ENCODE peak calls at places on chromosomes 4 and X, in four cellular contexts. X, U, K and L are unnamed samples.

GRCh38 chrX:25204182-25204581 is 188.4 kb upstream of the ARX start:
- DNase-seq in X (no peak), U (no peak), K (no peak), L (no peak)

GRCh38 chrX:15269618-15270521 is at the start of gene ASB9:
- DNase-seq in X (no peak), U (peak; percentile 78), K (peak; percentile 39), L (no peak)

GRCh38 chr4:137283737-137284136 is 248.6 kb downstream of the PCDH18 start:
- DNase-seq in X (no peak), U (no peak), K (no peak), L (no peak)

GRCh38 chr4:118281611-118282442 is 71.0 kb downstream of the PRSS12 start:
- DNase-seq in X (no peak), U (peak; percentile 18), K (no peak), L (no peak)

GRCh38 chr4:154164931-154165839 is 326.4 kb downstream of the DCHS2 start:
- DNase-seq in X (peak; percentile 69), U (no peak), K (no peak), L (no peak)

GRCh38 chr4:184343400-184344177 is 125.9 kb upstream of the ENPP6 start:
- DNase-seq in X (peak; percentile 69), U (peak; percentile 72), K (peak; percentile 69), L (peak; percentile 40)

GRCh38 chr4:147780137-147780777 is 48.4 kb downstream of the ARHGAP10 start:
- DNase-seq in X (peak; percentile 86), U (no peak), K (no peak), L (no peak)

GRCh38 chr4:133483600-133484246 is 334.6 kb downstream of the PCDH10 start:
- DNase-seq in X (no peak), U (peak; percentile 43), K (no peak), L (no peak)

GRCh38 chr4:5019274-5019673 is at the start of gene CYTL1:
- DNase-seq in X (no peak), U (no peak), K (peak; percentile 70), L (no peak)

GRCh38 chr4:54897590-54897989 is 227.8 kb downstream of the KDR start:
- DNase-seq in X (no peak), U (no peak), K (no peak), L (no peak)

GRCh38 chr4:123649644-123650356 is 253.2 kb downstream of the SPRY1 start:
- DNase-seq in X (no peak), U (peak; percentile 92), K (no peak), L (peak; percentile 18)

GRCh38 chrX:105695451-105695850 is 126.9 kb upstream of the NRK start:
- DNase-seq in X (no peak), U (no peak), K (no peak), L (no peak)

GRCh38 chr4:184680698-184681097 is 31.2 kb downstream of the PRIMPOL start:
- DNase-seq in X (no peak), U (no peak), K (no peak), L (no peak)

GRCh38 chrX:136626237-136626636 is 21.7 kb upstream of the CD40LG start:
- DNase-seq in X (peak; percentile 36), U (no peak), K (no peak), L (no peak)

GRCh38 chrX:17655232-17656034 is 81.9 kb upstream of the SCML1 start:
- DNase-seq in X (no peak), U (no peak), K (peak; percentile 54), L (peak; percentile 13)

GRCh38 chr4:177308842-177309524 is 691 bp upstream of the NEIL3 start:
- DNase-seq in X (no peak), U (no peak), K (no peak), L (no peak)

GRCh38 chr4:156619154-156619934 is 352.3 kb downstream of the PDGFC start:
- DNase-seq in X (no peak), U (no peak), K (no peak), L (no peak)

GRCh38 chr4:177938226-177938625 is 496.0 kb upstream of the AGA start:
- DNase-seq in X (no peak), U (no peak), K (no peak), L (no peak)

GRCh38 chr4:27178066-27178465 is 317.4 kb downstream of the STIM2 start:
- DNase-seq in X (no peak), U (no peak), K (no peak), L (no peak)

GRCh38 chrX:146854281-146854680 is 39.7 kb upstream of the CXorf51A start:
- DNase-seq in X (no peak), U (no peak), K (no peak), L (no peak)

GRCh38 chrX:133776072-133776471 is 209.3 kb downstream of the GPC3 start:
- DNase-seq in X (no peak), U (no peak), K (peak; percentile 79), L (no peak)

DNA sequence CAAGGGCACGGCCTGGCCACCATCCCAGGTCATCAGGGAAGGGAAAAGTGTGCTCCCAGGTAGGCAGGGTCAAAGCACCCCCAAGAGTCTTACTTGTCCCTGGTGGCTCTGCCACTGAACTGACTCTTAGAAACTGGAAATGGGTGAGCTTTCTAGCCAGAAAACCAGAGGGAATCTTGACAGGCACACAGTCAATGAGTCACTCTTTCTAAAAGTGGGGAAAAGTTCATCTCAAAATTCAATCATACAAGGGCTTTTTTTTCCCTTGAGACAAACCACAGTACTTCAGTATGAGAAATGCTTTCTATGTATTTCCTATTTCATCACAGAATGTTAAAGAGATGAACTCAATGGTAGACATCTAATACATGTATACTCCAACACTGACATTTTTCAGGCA is 12.5 kb downstream of the HPF1 start:
- DNase-seq in X (no peak), U (no peak), K (no peak), L (no peak)
- TF ChIP-seq SUZ12 in X (no peak), U (no peak), K (no peak), L (no peak)

DNA sequence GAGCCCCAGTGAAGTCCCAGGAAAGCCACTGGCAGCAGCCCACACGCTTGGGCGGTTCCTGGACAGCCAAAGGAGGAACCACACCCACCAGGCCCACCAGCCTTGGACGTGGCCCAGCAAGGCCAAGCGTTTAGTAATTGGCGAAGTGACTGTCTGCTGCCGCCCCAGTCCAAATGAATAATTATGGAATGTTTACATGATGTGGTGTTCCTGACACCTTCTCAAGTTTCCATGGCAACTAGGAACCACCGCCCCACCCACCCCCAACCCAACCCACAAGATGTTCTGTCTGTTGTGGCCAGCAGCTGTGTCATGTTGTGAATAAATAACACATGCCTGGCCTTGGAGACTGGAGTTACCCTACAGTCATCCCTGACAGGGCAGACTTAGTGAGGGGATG is 22.3 kb downstream of the APLN start:
- DNase-seq in X (no peak), U (no peak), K (no peak), L (no peak)
- TF ChIP-seq ZNF274 in X (no peak), U (no peak), K (no peak), L (no peak)

GRCh38 chr4:101258782-101259353 is 88.5 kb downstream of the PPP3CA start:
- DNase-seq in X (no peak), U (no peak), K (no peak), L (no peak)
- TF ChIP-seq SUZ12 in X (no peak), U (no peak), K (no peak), L (no peak)

DNA sequence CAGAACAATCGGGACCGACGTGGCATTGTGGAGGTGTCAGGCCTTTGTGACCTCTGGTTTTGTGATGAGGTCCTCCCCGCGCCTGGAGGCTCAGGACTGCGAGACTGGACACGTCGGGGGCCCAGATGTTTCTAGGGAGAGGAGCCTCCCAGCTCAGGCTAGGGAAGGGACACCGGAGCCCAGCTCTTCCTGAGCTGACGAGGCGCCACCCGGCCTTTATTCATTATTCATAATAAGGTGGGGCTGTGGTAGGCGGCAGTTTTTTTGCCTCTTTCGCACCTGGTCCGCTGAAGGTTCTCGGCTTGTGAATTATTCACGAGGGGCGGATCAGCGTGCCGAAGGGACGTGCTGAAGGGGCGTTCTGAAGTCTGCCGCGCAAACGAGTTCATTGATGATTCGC is 2.3 kb upstream of the UBA1 start:
- DNase-seq in X (no peak), U (no peak), K (peak; percentile 49), L (no peak)
- TF ChIP-seq ZNF274 in X (no peak), U (no peak), K (no peak), L (no peak)

GRCh38 chrX:37959212-37960021 is 46.9 kb upstream of the SYTL5 start:
- DNase-seq in X (no peak), U (peak; percentile 95), K (no peak), L (no peak)

GRCh38 chrX:37955273-37955672 is 51.1 kb upstream of the SYTL5 start:
- DNase-seq in X (no peak), U (no peak), K (no peak), L (no peak)

GRCh38 chrX:37956223-37956622 is 50.1 kb upstream of the SYTL5 start:
- DNase-seq in X (no peak), U (no peak), K (no peak), L (no peak)

GRCh38 chrX:37961118-37961517 is 45.2 kb upstream of the SYTL5 start:
- DNase-seq in X (no peak), U (no peak), K (no peak), L (no peak)

DNA sequence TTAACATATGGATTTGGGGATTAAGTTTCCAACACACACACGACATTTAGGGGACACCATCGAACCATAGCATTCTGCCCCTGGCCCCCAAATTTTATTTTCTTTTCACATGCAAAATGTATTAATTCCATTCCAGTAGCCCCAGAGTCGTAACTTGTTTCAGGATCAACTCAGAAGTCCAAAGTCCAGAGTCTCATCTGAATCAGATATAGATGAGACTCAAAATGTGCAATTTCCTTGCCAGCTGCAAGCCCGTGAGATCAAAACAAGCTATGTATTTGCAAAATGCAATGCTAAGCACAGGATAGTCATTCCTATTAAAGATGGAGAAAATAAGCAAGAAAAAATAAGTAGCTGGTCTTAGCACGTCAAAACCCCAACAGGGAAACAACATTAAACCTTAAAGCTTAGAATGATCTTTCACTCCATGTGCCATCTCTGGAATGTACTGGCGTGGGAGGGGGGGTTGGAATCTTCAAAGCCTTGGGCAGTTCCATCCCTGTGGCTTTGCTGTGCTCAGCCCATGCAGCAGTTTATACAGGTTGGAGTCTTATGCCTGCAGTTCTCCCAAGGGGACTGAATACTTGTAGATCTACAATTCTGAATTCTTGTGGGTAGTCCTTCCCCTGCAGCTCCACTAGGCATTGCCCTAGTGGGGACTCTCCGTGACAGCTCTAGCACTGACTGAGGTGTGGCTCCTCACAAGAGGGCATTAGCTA is 47.7 kb upstream of the SYTL5 start:
- DNase-seq in X (no peak), U (peak; percentile 67), K (no peak), L (no peak)
- TF ChIP-seq SUZ12 in X (no peak), U (no peak), K (no peak), L (no peak)